ENCODE peak calls at places on chromosome 19, in ten cellular contexts. N, H, B, U, E, X, A, Q, L and F are unnamed samples.

GRCh38 chr19:55657004-55657747 is 2.3 kb downstream of the U2AF2 start:
- DNase-seq in B (no peak), X (no peak), N (no peak), H (no peak), A (no peak), L (peak), E (peak), Q (no peak), U (no peak), F (no peak)

GRCh38 chr19:5308471-5309437 is 31.9 kb downstream of the PTPRS start:
- DNase-seq in N (no peak), B (peak), X (peak), U (peak), Q (peak), E (peak), A (peak), H (no peak), L (peak), F (no peak)

GRCh38 chr19:39582442-39582841 is 19.9 kb upstream of the LGALS13 start:
- DNase-seq in E (no peak), L (no peak), Q (no peak), H (no peak), U (no peak), X (no peak), B (no peak), N (no peak), A (no peak), F (no peak)

GRCh38 chr19:57280913-57281425 is 684 bp downstream of the ZNF460 start:
- DNase-seq in A (no peak), U (peak), B (peak), H (no peak), Q (no peak), L (peak), E (peak), N (no peak), X (no peak), F (peak)

GRCh38 chr19:18504886-18505610 is 16.8 kb downstream of the ELL start:
- DNase-seq in Q (no peak), A (no peak), U (no peak), B (no peak), E (peak), N (no peak), H (no peak), L (no peak), X (no peak), F (no peak)

GRCh38 chr19:3065675-3066357 is 3.5 kb upstream of the TLE5 start:
- DNase-seq in H (no peak), A (no peak), N (no peak), L (no peak), B (peak), U (no peak), Q (no peak), X (no peak), E (no peak), F (no peak)

GRCh38 chr19:45591004-45591637 is 6.5 kb upstream of the OPA3 start:
- DNase-seq in U (no peak), E (peak), N (peak), B (peak), A (no peak), X (peak), H (peak), Q (no peak), L (peak), F (peak)

GRCh38 chr19:48715681-48716171 is 3.8 kb downstream of the MAMSTR start:
- DNase-seq in X (no peak), E (no peak), B (no peak), U (peak), L (peak), Q (no peak), A (no peak), H (no peak), N (no peak), F (no peak)

GRCh38 chr19:871446-872265 is 12.2 kb downstream of the CFD start:
- DNase-seq in E (no peak), B (no peak), Q (no peak), N (peak), U (no peak), H (no peak), X (peak), L (no peak), A (no peak), F (no peak)

GRCh38 chr19:38742296-38742695 is 2.0 kb downstream of the CAPN12 start:
- DNase-seq in N (no peak), Q (no peak), L (peak), U (no peak), B (no peak), A (no peak), E (no peak), H (no peak), X (no peak), F (no peak)

GRCh38 chr19:14582894-14583340 is at the start of gene CLEC17A:
- DNase-seq in U (no peak), E (no peak), H (no peak), A (no peak), Q (no peak), B (peak), N (no peak), X (no peak), L (no peak), F (no peak)

GRCh38 chr19:42468273-42468796 is 25.6 kb upstream of the CXCL17 start:
- DNase-seq in E (peak), X (peak), Q (peak), N (no peak), L (peak), A (no peak), B (no peak), H (no peak), U (peak), F (no peak)

GRCh38 chr19:42568006-42568405 is 26.7 kb downstream of the CEACAM8 start:
- DNase-seq in B (no peak), A (no peak), U (no peak), E (no peak), L (no peak), N (no peak), X (no peak), H (no peak), Q (no peak), F (no peak)

GRCh38 chr19:19514215-19514633 is 1.1 kb downstream of the TSSK6 start:
- DNase-seq in U (no peak), E (no peak), L (no peak), H (no peak), X (no peak), Q (peak), B (no peak), A (peak), N (peak), F (no peak)

GRCh38 chr19:15244808-15245207 is 12.6 kb upstream of the EPHX3 start:
- DNase-seq in X (no peak), U (no peak), H (no peak), N (no peak), A (no peak), E (no peak), L (no peak), Q (no peak), B (no peak), F (no peak)

GRCh38 chr19:49954092-49954825 is 6.7 kb downstream of the SIGLEC11 start:
- DNase-seq in Q (no peak), N (no peak), X (no peak), L (peak), U (no peak), E (no peak), H (no peak), A (peak), B (peak), F (no peak)

GRCh38 chr19:1261863-1262686 is 7.1 kb upstream of the CIRBP start:
- DNase-seq in L (peak), H (no peak), N (peak), U (peak), E (peak), X (no peak), B (peak), Q (no peak), A (peak), F (no peak)

GRCh38 chr19:28971011-28971410 is 241.9 kb downstream of the UQCRFS1 start:
- DNase-seq in N (no peak), L (peak), Q (no peak), A (no peak), U (peak), X (no peak), E (no peak), B (no peak), H (no peak), F (no peak)

GRCh38 chr19:33410915-33411401 is 37.4 kb downstream of the CEBPG start:
- DNase-seq in E (no peak), X (no peak), B (no peak), Q (no peak), L (peak), H (no peak), U (no peak), N (no peak), A (no peak), F (no peak)

GRCh38 chr19:3979674-3980352 is 5.5 kb downstream of the EEF2 start:
- DNase-seq in A (no peak), X (no peak), U (no peak), E (no peak), L (no peak), Q (no peak), B (peak), H (no peak), N (no peak), F (no peak)

GRCh38 chr19:32322541-32322940 is 22.9 kb upstream of the ZNF507 start:
- DNase-seq in H (no peak), E (no peak), X (no peak), N (no peak), B (no peak), A (no peak), U (no peak), Q (no peak), L (no peak), F (no peak)

GRCh38 chr19:49853852-49854849 is 3.2 kb downstream of the PTOV1 start:
- DNase-seq in B (peak), E (no peak), X (no peak), Q (no peak), H (no peak), A (no peak), L (no peak), U (no peak), N (no peak), F (no peak)

GRCh38 chr19:55626350-55626749 is 2.0 kb upstream of the ZNF784 start:
- DNase-seq in H (no peak), U (no peak), A (no peak), N (no peak), E (no peak), B (no peak), X (no peak), L (no peak), Q (no peak), F (no peak)

GRCh38 chr19:31838163-31838798 is 489.0 kb upstream of the TSHZ3 start:
- DNase-seq in E (no peak), A (no peak), N (no peak), H (no peak), U (no peak), L (no peak), B (no peak), X (no peak), Q (no peak), F (no peak)

GRCh38 chr19:13493516-13494310 is 12.6 kb downstream of the CACNA1A start:
- DNase-seq in N (no peak), A (no peak), E (no peak), L (peak), H (no peak), B (no peak), U (no peak), X (no peak), Q (no peak), F (no peak)

GRCh38 chr19:30780032-30780431 is 407.8 kb downstream of the ZNF536 start:
- DNase-seq in A (no peak), E (no peak), N (no peak), B (no peak), U (no peak), X (no peak), H (no peak), Q (peak), L (no peak), F (no peak)

GRCh38 chr19:7507884-7508283 is 8.0 kb upstream of the ZNF358 start:
- DNase-seq in B (peak), A (peak), X (peak), L (peak), U (peak), E (peak), N (peak), Q (peak), H (peak), F (no peak)

GRCh38 chr19:46579286-46579944 is 21.7 kb upstream of the CALM3 start:
- DNase-seq in A (no peak), H (peak), B (peak), X (no peak), E (no peak), N (peak), U (peak), Q (no peak), L (peak), F (peak)

GRCh38 chr19:18596752-18597157 is 8.2 kb downstream of the REX1BD start:
- DNase-seq in U (peak), H (no peak), B (no peak), E (peak), X (peak), L (peak), A (peak), N (peak), Q (no peak), F (no peak)

GRCh38 chr19:6070179-6071102 is 39.9 kb downstream of the RFX2 start:
- DNase-seq in A (peak), H (no peak), Q (no peak), X (no peak), B (peak), L (no peak), E (no peak), U (no peak), N (no peak), F (no peak)